ENCODE peak calls at places on chromosomes 11 and 22, in eight cellular contexts. One of them, this sample, is unnamed.

GRCh38 chr11:70201876-70202861 is 927 bp upstream of the FADD start:
- DNase-seq in fibroblast of the aortic adventitia: peak; percentile 47
- DNase-seq in choroid plexus epithelial cell: peak; percentile 61
- DNase-seq in CD4-positive, alpha-beta T cell: no peak
- DNase-seq in transverse colon: no peak
- DNase-seq in heart right ventricle: no peak
- DNase-seq in fibroblast of lung: peak; percentile 25
- DNase-seq in neural crest cell: no peak
- DNase-seq in this sample: no peak

GRCh38 chr11:40291304-40292100 is 1168.0 kb downstream of the LRRC4C start:
- DNase-seq in heart right ventricle: no peak
- DNase-seq in choroid plexus epithelial cell: no peak
- DNase-seq in fibroblast of lung: peak; percentile 36
- DNase-seq in fibroblast of the aortic adventitia: no peak
- DNase-seq in CD4-positive, alpha-beta T cell: no peak
- DNase-seq in neural crest cell: no peak
- DNase-seq in transverse colon: no peak
- DNase-seq in this sample: no peak

GRCh38 chr11:2750101-2750509 is 50.3 kb upstream of the KCNQ1OT1 start:
- DNase-seq in heart right ventricle: no peak
- DNase-seq in CD4-positive, alpha-beta T cell: no peak
- DNase-seq in fibroblast of lung: no peak
- DNase-seq in choroid plexus epithelial cell: no peak
- DNase-seq in fibroblast of the aortic adventitia: no peak
- DNase-seq in transverse colon: no peak
- DNase-seq in neural crest cell: no peak
- DNase-seq in this sample: no peak

GRCh38 chr11:73384127-73384441 is 7.9 kb downstream of the RELT start:
- DNase-seq in transverse colon: no peak
- DNase-seq in fibroblast of lung: no peak
- DNase-seq in choroid plexus epithelial cell: no peak
- DNase-seq in heart right ventricle: no peak
- DNase-seq in CD4-positive, alpha-beta T cell: no peak
- DNase-seq in neural crest cell: no peak
- DNase-seq in fibroblast of the aortic adventitia: no peak
- DNase-seq in this sample: no peak

GRCh38 chr11:11265994-11266606 is 87.0 kb downstream of the CSNK2A3 start:
- DNase-seq in fibroblast of lung: no peak
- DNase-seq in CD4-positive, alpha-beta T cell: peak; percentile 51
- DNase-seq in heart right ventricle: peak; percentile 27
- DNase-seq in fibroblast of the aortic adventitia: peak; percentile 4
- DNase-seq in transverse colon: peak; percentile 60
- DNase-seq in choroid plexus epithelial cell: peak; percentile 29
- DNase-seq in neural crest cell: peak; percentile 51
- DNase-seq in this sample: peak; percentile 83

GRCh38 chr11:113103932-113104331 is 142.7 kb downstream of the NCAM1 start:
- DNase-seq in neural crest cell: no peak
- DNase-seq in fibroblast of lung: no peak
- DNase-seq in CD4-positive, alpha-beta T cell: no peak
- DNase-seq in transverse colon: no peak
- DNase-seq in heart right ventricle: no peak
- DNase-seq in choroid plexus epithelial cell: no peak
- DNase-seq in fibroblast of the aortic adventitia: no peak
- DNase-seq in this sample: no peak

GRCh38 chr11:128837627-128838026 is 29.5 kb downstream of the KCNJ1 start:
- DNase-seq in transverse colon: no peak
- DNase-seq in heart right ventricle: no peak
- DNase-seq in choroid plexus epithelial cell: no peak
- DNase-seq in fibroblast of lung: no peak
- DNase-seq in neural crest cell: no peak
- DNase-seq in CD4-positive, alpha-beta T cell: no peak
- DNase-seq in fibroblast of the aortic adventitia: no peak
- DNase-seq in this sample: no peak

GRCh38 chr22:24430431-24431308 is 3.3 kb downstream of the ADORA2A start:
- DNase-seq in CD4-positive, alpha-beta T cell: no peak
- DNase-seq in heart right ventricle: no peak
- DNase-seq in transverse colon: no peak
- DNase-seq in fibroblast of the aortic adventitia: no peak
- DNase-seq in fibroblast of lung: no peak
- DNase-seq in neural crest cell: no peak
- DNase-seq in choroid plexus epithelial cell: no peak
- DNase-seq in this sample: no peak

GRCh38 chr11:123517559-123518364 is 87.7 kb downstream of the GRAMD1B start:
- DNase-seq in neural crest cell: no peak
- DNase-seq in CD4-positive, alpha-beta T cell: no peak
- DNase-seq in fibroblast of lung: no peak
- DNase-seq in choroid plexus epithelial cell: no peak
- DNase-seq in fibroblast of the aortic adventitia: no peak
- DNase-seq in heart right ventricle: no peak
- DNase-seq in transverse colon: no peak
- DNase-seq in this sample: peak; percentile 55

GRCh38 chr11:2206291-2206690 is 34.7 kb upstream of the TH start:
- DNase-seq in choroid plexus epithelial cell: no peak
- DNase-seq in heart right ventricle: no peak
- DNase-seq in CD4-positive, alpha-beta T cell: no peak
- DNase-seq in fibroblast of lung: no peak
- DNase-seq in neural crest cell: no peak
- DNase-seq in fibroblast of the aortic adventitia: no peak
- DNase-seq in transverse colon: no peak
- DNase-seq in this sample: no peak

GRCh38 chr11:75615709-75616108 is 53.1 kb downstream of the MAP6 start:
- DNase-seq in fibroblast of the aortic adventitia: no peak
- DNase-seq in transverse colon: no peak
- DNase-seq in neural crest cell: no peak
- DNase-seq in heart right ventricle: no peak
- DNase-seq in CD4-positive, alpha-beta T cell: no peak
- DNase-seq in choroid plexus epithelial cell: no peak
- DNase-seq in fibroblast of lung: no peak
- DNase-seq in this sample: no peak

GRCh38 chr11:9014826-9015225 is 11.0 kb upstream of the NRIP3 start:
- DNase-seq in fibroblast of lung: no peak
- DNase-seq in choroid plexus epithelial cell: no peak
- DNase-seq in CD4-positive, alpha-beta T cell: no peak
- DNase-seq in transverse colon: no peak
- DNase-seq in heart right ventricle: no peak
- DNase-seq in fibroblast of the aortic adventitia: no peak
- DNase-seq in neural crest cell: no peak
- DNase-seq in this sample: no peak

GRCh38 chr11:115656684-115657083 is 152.5 kb upstream of the CADM1 start:
- DNase-seq in fibroblast of the aortic adventitia: no peak
- DNase-seq in choroid plexus epithelial cell: no peak
- DNase-seq in CD4-positive, alpha-beta T cell: no peak
- DNase-seq in heart right ventricle: no peak
- DNase-seq in transverse colon: peak; percentile 57
- DNase-seq in fibroblast of lung: peak; percentile 69
- DNase-seq in neural crest cell: no peak
- DNase-seq in this sample: no peak

GRCh38 chr11:68146704-68147474 is 25.7 kb upstream of the CHKA start:
- DNase-seq in heart right ventricle: peak; percentile 28
- DNase-seq in choroid plexus epithelial cell: peak; percentile 51
- DNase-seq in fibroblast of the aortic adventitia: peak; percentile 34
- DNase-seq in neural crest cell: no peak
- DNase-seq in transverse colon: peak; percentile 84
- DNase-seq in CD4-positive, alpha-beta T cell: no peak
- DNase-seq in fibroblast of lung: peak; percentile 39
- DNase-seq in this sample: no peak

GRCh38 chr22:29434288-29434687 is 4.1 kb upstream of the RFPL1 start:
- DNase-seq in transverse colon: no peak
- DNase-seq in heart right ventricle: no peak
- DNase-seq in neural crest cell: no peak
- DNase-seq in fibroblast of the aortic adventitia: no peak
- DNase-seq in CD4-positive, alpha-beta T cell: no peak
- DNase-seq in fibroblast of lung: no peak
- DNase-seq in choroid plexus epithelial cell: no peak
- DNase-seq in this sample: no peak

DNA sequence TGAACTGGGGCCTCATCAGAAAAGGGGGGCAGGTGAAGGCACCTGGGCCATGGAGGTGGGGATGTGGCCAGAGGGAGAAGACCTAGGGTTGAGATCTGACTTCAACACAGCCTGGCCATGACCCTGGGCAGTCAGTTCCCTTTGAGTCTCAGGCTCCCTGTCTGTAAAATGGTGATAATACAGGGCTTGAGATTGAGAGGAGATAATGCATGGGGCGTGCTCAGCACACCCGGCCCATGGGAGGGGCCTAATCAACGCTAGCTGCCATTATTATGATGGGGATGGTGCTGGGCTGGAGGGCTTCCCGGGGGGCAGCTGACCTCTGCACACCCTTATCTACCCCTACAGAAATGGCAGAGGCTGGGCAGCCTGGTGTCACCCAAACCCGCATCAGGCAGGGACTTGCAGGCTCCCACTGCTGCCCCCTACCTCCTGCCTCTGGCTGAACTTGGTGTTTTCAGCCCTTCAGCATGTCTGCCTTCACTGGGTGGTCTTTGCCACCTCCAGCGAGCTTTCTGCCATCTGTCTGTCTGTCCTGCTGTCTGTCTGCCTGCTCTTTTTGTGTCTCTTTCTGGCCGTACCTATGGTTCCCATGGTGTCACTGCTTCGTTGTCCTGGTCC is 84.5 kb downstream of the CACNA1I start:
- DNase-seq in heart right ventricle: no peak
- DNase-seq in fibroblast of lung: no peak
- DNase-seq in neural crest cell: no peak
- DNase-seq in choroid plexus epithelial cell: peak; percentile 8
- DNase-seq in CD4-positive, alpha-beta T cell: no peak
- DNase-seq in transverse colon: no peak
- DNase-seq in fibroblast of the aortic adventitia: no peak
- DNase-seq in this sample: no peak
- TF ChIP-seq CTCF in heart right ventricle: no peak
- TF ChIP-seq CTCF in fibroblast of lung: no peak
- TF ChIP-seq CTCF in neural crest cell: peak; percentile 19
- TF ChIP-seq CTCF in choroid plexus epithelial cell: peak; percentile 36
- TF ChIP-seq CTCF in CD4-positive, alpha-beta T cell: no peak
- TF ChIP-seq CTCF in transverse colon: no peak
- TF ChIP-seq CTCF in fibroblast of the aortic adventitia: no peak
- TF ChIP-seq CTCF in this sample: no peak

DNA sequence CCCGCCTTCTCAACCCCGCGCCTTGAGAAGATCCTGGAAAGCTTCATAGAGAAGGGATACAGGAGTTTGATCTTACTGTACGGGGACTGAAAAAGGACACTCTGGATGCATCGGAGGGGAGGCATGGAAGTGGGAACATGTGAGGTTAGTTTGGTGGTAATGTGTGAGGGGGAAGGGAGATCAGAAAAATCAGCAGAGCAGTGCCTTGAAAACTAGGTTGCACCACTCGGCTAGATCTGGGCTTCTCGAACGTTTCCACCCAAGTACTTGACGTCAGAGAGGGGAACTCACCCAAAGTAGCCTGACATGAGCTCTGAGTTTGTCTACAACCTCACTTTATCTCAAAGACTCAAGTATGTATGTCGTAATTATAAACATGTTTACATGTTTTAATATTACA is 14.5 kb downstream of the USP35 start:
- DNase-seq in fibroblast of the aortic adventitia: no peak
- DNase-seq in neural crest cell: no peak
- DNase-seq in heart right ventricle: no peak
- DNase-seq in fibroblast of lung: no peak
- DNase-seq in choroid plexus epithelial cell: no peak
- DNase-seq in CD4-positive, alpha-beta T cell: peak; percentile 49
- DNase-seq in transverse colon: no peak
- DNase-seq in this sample: no peak
- TF ChIP-seq CTCF in fibroblast of the aortic adventitia: no peak
- TF ChIP-seq CTCF in neural crest cell: no peak
- TF ChIP-seq CTCF in heart right ventricle: no peak
- TF ChIP-seq CTCF in fibroblast of lung: no peak
- TF ChIP-seq CTCF in choroid plexus epithelial cell: no peak
- TF ChIP-seq CTCF in CD4-positive, alpha-beta T cell: no peak
- TF ChIP-seq CTCF in transverse colon: no peak
- TF ChIP-seq CTCF in this sample: no peak

GRCh38 chr22:30865656-30866055 is 102.9 kb downstream of the MORC2 start:
- DNase-seq in fibroblast of lung: no peak
- DNase-seq in fibroblast of the aortic adventitia: no peak
- DNase-seq in heart right ventricle: no peak
- DNase-seq in choroid plexus epithelial cell: no peak
- DNase-seq in transverse colon: no peak
- DNase-seq in neural crest cell: no peak
- DNase-seq in CD4-positive, alpha-beta T cell: no peak
- DNase-seq in this sample: no peak

GRCh38 chr22:30861688-30862552 is 106.7 kb downstream of the MORC2 start:
- DNase-seq in fibroblast of the aortic adventitia: no peak
- DNase-seq in CD4-positive, alpha-beta T cell: no peak
- DNase-seq in transverse colon: no peak
- DNase-seq in choroid plexus epithelial cell: no peak
- DNase-seq in heart right ventricle: no peak
- DNase-seq in fibroblast of lung: no peak
- DNase-seq in neural crest cell: no peak
- DNase-seq in this sample: peak; percentile 8

GRCh38 chr22:30864441-30865420 is 103.8 kb downstream of the MORC2 start:
- DNase-seq in choroid plexus epithelial cell: no peak
- DNase-seq in fibroblast of lung: no peak
- DNase-seq in neural crest cell: no peak
- DNase-seq in CD4-positive, alpha-beta T cell: no peak
- DNase-seq in transverse colon: no peak
- DNase-seq in heart right ventricle: no peak
- DNase-seq in fibroblast of the aortic adventitia: no peak
- DNase-seq in this sample: no peak

GRCh38 chr22:30861131-30861530 is 107.4 kb downstream of the MORC2 start:
- DNase-seq in fibroblast of lung: no peak
- DNase-seq in CD4-positive, alpha-beta T cell: no peak
- DNase-seq in neural crest cell: no peak
- DNase-seq in transverse colon: no peak
- DNase-seq in fibroblast of the aortic adventitia: no peak
- DNase-seq in choroid plexus epithelial cell: no peak
- DNase-seq in heart right ventricle: no peak
- DNase-seq in this sample: no peak

DNA sequence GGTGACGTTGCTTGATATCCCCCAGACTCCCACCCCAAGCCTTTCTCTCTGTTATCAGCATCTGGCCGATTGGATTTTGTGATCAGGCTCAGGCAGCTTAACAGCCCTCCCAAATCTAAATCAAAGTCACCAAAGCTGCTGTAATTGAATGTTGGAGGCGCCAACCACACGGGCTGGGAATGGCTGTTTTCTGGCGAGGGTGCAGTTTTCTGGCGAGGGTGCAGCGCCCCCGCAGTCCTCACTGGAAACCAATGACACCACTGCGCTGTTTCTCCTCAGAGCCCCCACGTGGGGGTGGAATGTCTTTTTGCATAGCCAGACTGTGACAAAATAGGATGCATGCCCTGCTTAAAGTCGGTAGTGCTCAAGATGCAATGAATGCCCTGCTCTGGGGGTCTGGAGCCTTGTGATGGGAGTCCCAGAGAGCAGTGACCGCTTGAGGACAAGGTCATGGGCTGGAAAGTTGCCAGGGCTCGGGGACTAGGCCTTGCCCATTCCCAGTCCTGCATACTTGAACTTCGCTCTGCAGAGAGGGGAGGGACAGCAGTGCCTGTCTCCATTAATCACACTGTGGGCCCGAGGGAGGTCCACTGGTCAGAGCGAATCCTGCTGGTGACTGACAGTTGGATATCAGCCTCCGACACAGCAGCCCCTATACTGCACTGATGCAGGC is 105.3 kb downstream of the MORC2 start:
- DNase-seq in fibroblast of the aortic adventitia: no peak
- DNase-seq in heart right ventricle: no peak
- DNase-seq in neural crest cell: peak; percentile 0
- DNase-seq in fibroblast of lung: peak; percentile 50
- DNase-seq in choroid plexus epithelial cell: no peak
- DNase-seq in transverse colon: no peak
- DNase-seq in CD4-positive, alpha-beta T cell: no peak
- DNase-seq in this sample: no peak
- TF ChIP-seq CTCF in fibroblast of the aortic adventitia: no peak
- TF ChIP-seq CTCF in heart right ventricle: no peak
- TF ChIP-seq CTCF in neural crest cell: no peak
- TF ChIP-seq CTCF in fibroblast of lung: no peak
- TF ChIP-seq CTCF in choroid plexus epithelial cell: no peak
- TF ChIP-seq CTCF in transverse colon: no peak
- TF ChIP-seq CTCF in CD4-positive, alpha-beta T cell: no peak
- TF ChIP-seq CTCF in this sample: no peak

GRCh38 chr11:62122076-62122475 is 1.7 kb upstream of the INCENP start:
- DNase-seq in transverse colon: no peak
- DNase-seq in fibroblast of lung: no peak
- DNase-seq in CD4-positive, alpha-beta T cell: no peak
- DNase-seq in fibroblast of the aortic adventitia: no peak
- DNase-seq in neural crest cell: no peak
- DNase-seq in heart right ventricle: no peak
- DNase-seq in choroid plexus epithelial cell: no peak
- DNase-seq in this sample: no peak
- TF ChIP-seq CTCF in transverse colon: no peak
- TF ChIP-seq CTCF in fibroblast of lung: peak; percentile 32
- TF ChIP-seq CTCF in CD4-positive, alpha-beta T cell: no peak
- TF ChIP-seq CTCF in fibroblast of the aortic adventitia: no peak
- TF ChIP-seq CTCF in neural crest cell: peak; percentile 32
- TF ChIP-seq CTCF in heart right ventricle: no peak
- TF ChIP-seq CTCF in choroid plexus epithelial cell: peak; percentile 37
- TF ChIP-seq CTCF in this sample: no peak

This sample was measured in GM10248.